ENCODE peak calls at places on chromosomes 16 and 17, in nine cellular contexts. Q is A549, S is esophagus squamous epithelium, U is body of pancreas, Z is transverse colon, C is Peyer's patch, Y is heart left ventricle, G is IMR-90, O is uterus. W is an unnamed sample.
A peak's percentile ranks its signal among the peaks of the same experiment; 100 is the strongest.

GRCh38 chr16:74291577-74292208 is 4.9 kb upstream of the PSMD7 start:
- DNase-seq in U (no peak), S (no peak), C (no peak), O (no peak), Z (no peak), Y (no peak), G (peak; percentile 49), Q (no peak), W (no peak)

GRCh38 chr16:17370233-17371013 is 100.3 kb downstream of the XYLT1 start:
- DNase-seq in Q (no peak), Z (no peak), G (peak; percentile 69), C (no peak), U (no peak), O (no peak), Y (no peak), S (no peak), W (no peak)

GRCh38 chr17:5592382-5592781 is 8.1 kb upstream of the NLRP1 start:
- DNase-seq in C (no peak), Q (peak; percentile 53), G (peak; percentile 44), Z (no peak), U (no peak), O (no peak), S (no peak), Y (no peak), W (no peak)

GRCh38 chr17:82241183-82241925 is 12.5 kb downstream of the SLC16A3 start:
- DNase-seq in S (no peak), Q (peak; percentile 74), Z (peak; percentile 68), U (peak; percentile 62), C (peak; percentile 75), Y (peak; percentile 84), G (peak; percentile 36), O (peak; percentile 81), W (no peak)

GRCh38 chr16:79965718-79966117 is 365.2 kb upstream of the MAF start:
- DNase-seq in Q (no peak), S (no peak), Z (no peak), G (no peak), U (no peak), O (no peak), C (no peak), Y (no peak), W (no peak)

GRCh38 chr17:59699786-59700185 is 7.4 kb downstream of the PTRH2 start:
- DNase-seq in Y (no peak), Z (no peak), C (no peak), G (no peak), U (no peak), S (no peak), Q (no peak), O (no peak), W (no peak)

GRCh38 chr16:50585331-50585776 is 37.2 kb downstream of the NKD1 start:
- DNase-seq in C (no peak), Q (no peak), S (no peak), U (peak; percentile 42), Y (no peak), Z (peak; percentile 63), G (no peak), O (peak; percentile 69), W (peak; percentile 57)

GRCh38 chr16:2977440-2977839 is 2.8 kb downstream of the PKMYT1 start:
- DNase-seq in Q (no peak), G (no peak), C (no peak), U (peak; percentile 96), S (no peak), Z (peak; percentile 52), O (no peak), Y (no peak), W (no peak)

GRCh38 chr17:81317436-81317821 is 22.3 kb upstream of the SLC38A10 start:
- DNase-seq in Q (no peak), U (no peak), Z (no peak), S (no peak), G (no peak), C (no peak), Y (no peak), O (no peak), W (no peak)

GRCh38 chr16:62408760-62409159 is 372.5 kb upstream of the CDH8 start:
- DNase-seq in C (no peak), Q (no peak), S (no peak), U (no peak), G (no peak), Z (no peak), Y (no peak), O (no peak), W (no peak)

GRCh38 chr16:61432421-61432820 is 603.8 kb downstream of the CDH8 start:
- DNase-seq in U (no peak), Y (no peak), Q (no peak), S (no peak), O (no peak), G (no peak), C (no peak), Z (no peak), W (no peak)

GRCh38 chr17:19664821-19665181 is 16.2 kb downstream of the ALDH3A2 start:
- DNase-seq in Q (no peak), U (no peak), S (no peak), C (no peak), Z (no peak), Y (no peak), O (no peak), G (no peak), W (no peak)

GRCh38 chr17:71975331-71975801 is 145.5 kb upstream of the SOX9 start:
- DNase-seq in Q (no peak), S (no peak), Z (peak; percentile 75), O (peak; percentile 27), G (peak; percentile 42), U (peak; percentile 6), Y (peak; percentile 67), C (peak; percentile 54), W (no peak)

GRCh38 chr16:53094013-53094630 is 39.3 kb downstream of the CHD9 start:
- DNase-seq in Q (peak; percentile 74), O (peak; percentile 66), Y (peak; percentile 81), U (peak; percentile 31), C (peak; percentile 86), S (no peak), G (no peak), Z (peak; percentile 90), W (peak; percentile 42)

GRCh38 chr16:25192096-25192495 is 24.7 kb upstream of the AQP8 start:
- DNase-seq in Z (no peak), C (no peak), U (no peak), Y (no peak), S (no peak), Q (peak; percentile 23), O (no peak), G (peak; percentile 19), W (no peak)

GRCh38 chr16:12398736-12399047 is 405.0 kb downstream of the CPPED1 start:
- DNase-seq in Z (no peak), S (no peak), C (no peak), U (no peak), Q (no peak), G (no peak), Y (no peak), O (no peak), W (no peak)

GRCh38 chr16:17475104-17475503 is 4.3 kb upstream of the XYLT1 start:
- DNase-seq in G (no peak), O (no peak), U (no peak), Z (no peak), S (no peak), Q (no peak), Y (no peak), C (no peak), W (no peak)

GRCh38 chr17:5883775-5884665 is 186.2 kb upstream of the WSCD1 start:
- DNase-seq in Q (no peak), C (no peak), S (no peak), Y (no peak), G (no peak), O (no peak), Z (no peak), U (no peak), W (no peak)

GRCh38 chr16:1501630-1502029 is 8.5 kb downstream of the TELO2 start:
- DNase-seq in Q (no peak), O (no peak), C (no peak), G (no peak), U (no peak), Z (no peak), S (no peak), Y (no peak), W (no peak)

GRCh38 chr16:84606081-84606875 is 11.6 kb downstream of the COTL1 start:
- DNase-seq in S (no peak), C (no peak), G (no peak), Q (no peak), Y (no peak), Z (no peak), U (no peak), O (no peak), W (no peak)
- H3K27ac ChIP-seq in S (no peak overlapping the region), C (peak overlapping the region; percentile 37), G (no peak overlapping the region), Q (no peak overlapping the region), Y (no peak overlapping the region), Z (peak overlapping the region; percentile 26), U (no peak overlapping the region), O (no peak overlapping the region), W (no peak overlapping the region)

GRCh38 chr16:23957287-23957686 is 121.5 kb downstream of the PRKCB start:
- DNase-seq in S (no peak), G (no peak), Q (no peak), Y (no peak), Z (no peak), C (no peak), U (no peak), O (no peak), W (no peak)
- H3K4me1 ChIP-seq in S (no peaks in the 10 kb centered on the region), G (no peaks in the 10 kb centered on the region), Q (no peaks in the 10 kb centered on the region), Y (no peaks in the 10 kb centered on the region), Z (no peaks in the 10 kb centered on the region), C (peaks cover 10% of the 10 kb centered on the region), U (no peaks in the 10 kb centered on the region), O (no peaks in the 10 kb centered on the region), W (no peaks in the 10 kb centered on the region)

GRCh38 chr16:30571444-30572322 is at the start of gene ZNF688:
- DNase-seq in Y (peak; percentile 96), C (peak; percentile 94), O (peak; percentile 99), Q (peak; percentile 95), S (peak; percentile 92), Z (peak; percentile 96), U (peak; percentile 93), G (peak; percentile 96), W (peak; percentile 95)
- TF ChIP-seq POLR2A in Y (no peak), C (peak; percentile 66), O (peak; percentile 47), Q (peak; percentile 46), S (peak; percentile 12), Z (peak; percentile 74), U (peak; percentile 75), G (no peak), W (no peak)

GRCh38 chr17:8757189-8757588 is 1.2 kb downstream of the SPDYE4 start:
- DNase-seq in S (no peak), O (no peak), Q (no peak), G (no peak), Z (no peak), Y (no peak), U (no peak), C (no peak), W (no peak)

GRCh38 chr17:8766731-8767130 is 8.4 kb upstream of the SPDYE4 start:
- DNase-seq in U (no peak), O (no peak), C (no peak), Z (no peak), Q (no peak), S (no peak), G (no peak), Y (no peak), W (no peak)

GRCh38 chr17:8758137-8758596 is at the start of gene SPDYE4:
- DNase-seq in U (no peak), C (no peak), G (no peak), O (no peak), Q (no peak), Z (no peak), Y (no peak), S (no peak), W (no peak)

DNA sequence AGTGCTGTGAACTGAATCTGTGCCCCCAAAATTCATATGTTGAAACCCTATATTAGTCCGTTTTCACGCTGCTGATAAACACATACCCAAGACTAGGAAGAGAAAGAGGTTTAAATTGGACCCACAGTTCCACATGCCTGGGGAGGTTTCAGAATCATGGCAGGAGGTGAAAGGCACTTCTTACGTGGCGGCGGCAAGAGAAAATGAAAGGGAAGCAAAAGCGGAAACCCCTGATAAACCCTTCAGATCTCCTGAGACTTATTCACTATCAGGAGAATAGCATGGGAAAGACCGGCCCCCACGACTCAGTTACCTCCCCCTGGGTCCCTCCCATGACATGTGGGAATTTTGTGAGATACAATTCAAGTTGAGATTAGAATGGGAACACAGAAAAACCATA is 3.7 kb upstream of the SPDYE4 start:
- DNase-seq in U (no peak), C (no peak), O (no peak), Q (no peak), G (no peak), S (no peak), Z (no peak), Y (no peak), W (no peak)
- H3K27ac ChIP-seq in U (no peak overlapping the region), C (no peak overlapping the region), O (no peak overlapping the region), Q (no peak overlapping the region), G (no peak overlapping the region), S (no peak overlapping the region), Z (no peak overlapping the region), Y (no peak overlapping the region), W (no peak overlapping the region)